ENCODE peak calls at places on chromosomes 11 and 22, in five cellular contexts. H, Y, K, S and L are unnamed samples.

GRCh38 chr11:134802116-134802515 is 390.1 kb upstream of the B3GAT1 start:
- DNase-seq in H (no peak), Y (no peak), K (no peak), S (no peak), L (no peak)

GRCh38 chr22:32932176-32932575 is 126.0 kb downstream of the SYN3 start:
- DNase-seq in H (no peak), Y (no peak), K (no peak), S (no peak), L (peak; percentile 72)

GRCh38 chr22:31350410-31350863 is 4.3 kb upstream of the PATZ1 start:
- DNase-seq in H (no peak), Y (peak; percentile 34), K (no peak), S (no peak), L (no peak)

GRCh38 chr22:37661160-37661924 is 2.8 kb downstream of the PDXP start:
- DNase-seq in H (no peak), Y (no peak), K (no peak), S (peak; percentile 77), L (no peak)

GRCh38 chr11:75246006-75246672 is 5.6 kb downstream of the TPBGL start:
- DNase-seq in H (no peak), Y (no peak), K (no peak), S (no peak), L (no peak)

GRCh38 chr22:45975266-45976161 is 1.4 kb downstream of the WNT7B start:
- DNase-seq in H (no peak), Y (no peak), K (no peak), S (no peak), L (peak; percentile 57)

GRCh38 chr11:128193633-128194032 is 393.7 kb downstream of the ETS1 start:
- DNase-seq in H (no peak), Y (no peak), K (no peak), S (no peak), L (no peak)

GRCh38 chr11:24949406-24949805 is 452.6 kb downstream of the LUZP2 start:
- DNase-seq in H (no peak), Y (no peak), K (no peak), S (no peak), L (peak; percentile 63)

GRCh38 chr11:46026616-46027293 is 94.5 kb downstream of the PHF21A start:
- DNase-seq in H (peak; percentile 34), Y (no peak), K (no peak), S (peak; percentile 16), L (peak; percentile 64)

GRCh38 chr11:45771942-45772522 is 32.9 kb upstream of the SLC35C1 start:
- DNase-seq in H (no peak), Y (peak; percentile 74), K (no peak), S (peak; percentile 74), L (peak; percentile 54)

GRCh38 chr11:29978549-29978948 is 38.3 kb downstream of the KCNA4 start:
- DNase-seq in H (no peak), Y (no peak), K (no peak), S (no peak), L (no peak)

GRCh38 chr11:71223671-71224660 is 28.4 kb downstream of the SHANK2 start:
- DNase-seq in H (no peak), Y (no peak), K (no peak), S (no peak), L (no peak)

GRCh38 chr22:30208631-30209603 is 37.6 kb downstream of the LIF start:
- DNase-seq in H (no peak), Y (peak; percentile 71), K (no peak), S (peak; percentile 83), L (no peak)

GRCh38 chr22:50672041-50672440 is 582 bp upstream of the SHANK3 start:
- DNase-seq in H (no peak), Y (no peak), K (no peak), S (no peak), L (no peak)

GRCh38 chr11:79896258-79896657 is 455.4 kb upstream of the TENM4 start:
- DNase-seq in H (no peak), Y (no peak), K (no peak), S (no peak), L (peak; percentile 72)

GRCh38 chr11:123405123-123405592 is 24.9 kb upstream of the GRAMD1B start:
- DNase-seq in H (no peak), Y (no peak), K (no peak), S (no peak), L (no peak)

GRCh38 chr11:118401880-118402590 is 629 bp downstream of the ATP5MG start:
- DNase-seq in H (peak; percentile 88), Y (peak; percentile 10), K (no peak), S (peak; percentile 51), L (peak; percentile 68)

GRCh38 chr11:9992306-9992705 is 301.7 kb downstream of the SBF2 start:
- DNase-seq in H (no peak), Y (no peak), K (no peak), S (no peak), L (no peak)

GRCh38 chr11:112596324-112596723 is 335.7 kb upstream of the PLET1 start:
- DNase-seq in H (no peak), Y (no peak), K (no peak), S (no peak), L (no peak)

GRCh38 chr11:96101146-96101545 is 177.2 kb upstream of the MTMR2 start:
- DNase-seq in H (no peak), Y (no peak), K (no peak), S (no peak), L (no peak)

GRCh38 chr11:133064152-133064877 is 468.0 kb downstream of the OPCML start:
- DNase-seq in H (no peak), Y (no peak), K (peak; percentile 67), S (peak; percentile 72), L (no peak)

GRCh38 chr11:69377029-69377952 is 83.3 kb downstream of the MYEOV start:
- DNase-seq in H (no peak), Y (peak; percentile 43), K (no peak), S (no peak), L (peak; percentile 88)

GRCh38 chr22:37499006-37499707 is 13.0 kb upstream of the MFNG start:
- DNase-seq in H (no peak), Y (no peak), K (no peak), S (peak; percentile 49), L (no peak)

GRCh38 chr22:20102203-20102780 is 13.6 kb upstream of the RANBP1 start:
- DNase-seq in H (no peak), Y (no peak), K (no peak), S (no peak), L (no peak)

GRCh38 chr22:46328797-46329196 is 6.7 kb upstream of the TRMU start:
- DNase-seq in H (no peak), Y (no peak), K (no peak), S (no peak), L (no peak)

GRCh38 chr11:68825603-68826002 is 16.1 kb downstream of the CPT1A start:
- DNase-seq in H (no peak), Y (peak; percentile 37), K (no peak), S (no peak), L (peak; percentile 38)

GRCh38 chr11:28123151-28123571 is 15.0 kb downstream of the METTL15 start:
- DNase-seq in H (peak; percentile 21), Y (no peak), K (no peak), S (peak; percentile 88), L (no peak)

GRCh38 chr22:29716814-29717213 is 3.0 kb upstream of the CABP7 start:
- DNase-seq in H (peak; percentile 10), Y (peak; percentile 55), K (no peak), S (peak; percentile 76), L (peak; percentile 46)

GRCh38 chr22:45977551-45978274 is 751 bp upstream of the WNT7B start:
- DNase-seq in H (no peak), Y (peak; percentile 54), K (no peak), S (no peak), L (no peak)

GRCh38 chr22:49299821-49300231 is 527.8 kb downstream of the BRD1 start:
- DNase-seq in H (no peak), Y (no peak), K (no peak), S (no peak), L (no peak)

GRCh38 chr11:69209936-69210659 is 54.4 kb downstream of the SMIM38 start:
- DNase-seq in H (no peak), Y (no peak), K (no peak), S (no peak), L (no peak)

GRCh38 chr22:32517921-32518320 is 43.3 kb downstream of the FBXO7 start:
- DNase-seq in H (no peak), Y (no peak), K (no peak), S (no peak), L (no peak)

GRCh38 chr11:131675489-131675888 is 305.1 kb downstream of the NTM start:
- DNase-seq in H (no peak), Y (no peak), K (no peak), S (peak; percentile 36), L (no peak)

GRCh38 chr11:68215087-68215445 is 2.0 kb upstream of the KMT5B start:
- DNase-seq in H (no peak), Y (no peak), K (no peak), S (no peak), L (no peak)

GRCh38 chr11:107591446-107592236 is 694 bp downstream of the ELMOD1 start:
- DNase-seq in H (no peak), Y (no peak), K (no peak), S (peak; percentile 21), L (no peak)

GRCh38 chr11:85967457-85967856 is 101.4 kb downstream of the PICALM start:
- DNase-seq in H (no peak), Y (no peak), K (no peak), S (no peak), L (no peak)

GRCh38 chr11:44316388-44317240 is 6.7 kb upstream of the ALX4 start:
- DNase-seq in H (no peak), Y (peak; percentile 39), K (no peak), S (no peak), L (no peak)

GRCh38 chr11:34206598-34207300 is 101.3 kb downstream of the NAT10 start:
- DNase-seq in H (no peak), Y (no peak), K (no peak), S (no peak), L (no peak)

GRCh38 chr22:33659423-33659822 is 260.9 kb downstream of the LARGE1 start:
- DNase-seq in H (peak; percentile 5), Y (no peak), K (no peak), S (no peak), L (no peak)

GRCh38 chr11:3158821-3159220 is 6.3 kb downstream of the OSBPL5 start:
- DNase-seq in H (no peak), Y (no peak), K (no peak), S (no peak), L (no peak)
- H3K4me3 ChIP-seq in H (no peak overlapping the region), Y (no peak overlapping the region), K (no peak overlapping the region), S (no peak overlapping the region), L (no peak overlapping the region)

GRCh38 chr11:93743316-93743715 is 1.8 kb downstream of the C11orf54 start:
- DNase-seq in H (no peak), Y (peak; percentile 44), K (no peak), S (peak; percentile 29), L (no peak)
- H3K4me3 ChIP-seq in H (no peak overlapping the region), Y (peak overlapping the region; percentile 90), K (no peak overlapping the region), S (no peak overlapping the region), L (no peak overlapping the region)

DNA sequence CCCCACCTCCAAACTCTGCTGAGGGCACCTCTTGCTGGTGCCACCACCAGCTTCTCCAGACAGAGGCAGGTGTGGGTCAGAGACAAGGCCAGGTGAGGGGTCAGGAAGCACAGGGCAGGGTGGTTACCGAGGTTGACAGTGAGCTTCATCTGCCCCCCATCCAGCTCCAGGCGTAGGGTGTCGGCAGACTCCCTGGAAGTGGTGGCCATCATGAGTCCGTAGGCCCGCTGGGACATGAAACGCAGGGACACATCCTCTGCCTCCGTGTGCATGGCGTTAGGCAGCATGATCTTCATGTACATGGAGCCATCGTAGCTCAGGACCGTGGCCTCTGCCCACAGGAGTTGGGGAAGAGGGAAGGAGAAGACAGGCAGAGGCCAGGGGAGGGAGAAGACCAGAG is 62.8 kb downstream of the NRXN2 start:
- DNase-seq in H (no peak), Y (no peak), K (no peak), S (no peak), L (no peak)
- H3K4me3 ChIP-seq in H (no peak overlapping the region), Y (no peak overlapping the region), K (no peak overlapping the region), S (no peak overlapping the region), L (no peak overlapping the region)

GRCh38 chr11:66158156-66158555 is 88.1 kb downstream of the PACS1 start:
- DNase-seq in H (no peak), Y (no peak), K (no peak), S (no peak), L (no peak)
- H3K4me3 ChIP-seq in H (no peak overlapping the region), Y (no peak overlapping the region), K (no peak overlapping the region), S (no peak overlapping the region), L (no peak overlapping the region)